ENCODE peak calls at places on chromosomes 13 and 19, in eight cellular contexts. One of them, this sample, is unnamed.

GRCh38 chr13:39788097-39788496 is 132.6 kb downstream of the COG6 start:
- DNase-seq in Right ventricle myocardium inferior: no peak
- DNase-seq in iris pigment epithelial cell: no peak
- DNase-seq in iPS-NIHi11: no peak
- DNase-seq in endothelial cell: no peak
- DNase-seq in anterior cingulate cortex: no peak
- DNase-seq in epithelial cell of esophagus: no peak
- DNase-seq in naive B cell: no peak
- DNase-seq in this sample: no peak

GRCh38 chr13:97540696-97541095 is 106.7 kb downstream of the RAP2A start:
- DNase-seq in Right ventricle myocardium inferior: no peak
- DNase-seq in iris pigment epithelial cell: no peak
- DNase-seq in iPS-NIHi11: no peak
- DNase-seq in endothelial cell: no peak
- DNase-seq in anterior cingulate cortex: no peak
- DNase-seq in epithelial cell of esophagus: no peak
- DNase-seq in naive B cell: no peak
- DNase-seq in this sample: no peak

GRCh38 chr13:40228486-40228885 is 438.0 kb downstream of the FOXO1 start:
- DNase-seq in Right ventricle myocardium inferior: no peak
- DNase-seq in iris pigment epithelial cell: peak
- DNase-seq in iPS-NIHi11: no peak
- DNase-seq in endothelial cell: no peak
- DNase-seq in anterior cingulate cortex: no peak
- DNase-seq in epithelial cell of esophagus: no peak
- DNase-seq in naive B cell: no peak
- DNase-seq in this sample: no peak

GRCh38 chr19:32971012-32971595 is 654 bp downstream of the CEP89 start:
- DNase-seq in Right ventricle myocardium inferior: no peak
- DNase-seq in iris pigment epithelial cell: peak
- DNase-seq in iPS-NIHi11: no peak
- DNase-seq in endothelial cell: no peak
- DNase-seq in anterior cingulate cortex: no peak
- DNase-seq in epithelial cell of esophagus: no peak
- DNase-seq in naive B cell: no peak
- DNase-seq in this sample: no peak

GRCh38 chr19:1513492-1514294 is 874 bp upstream of the ADAMTSL5 start:
- DNase-seq in Right ventricle myocardium inferior: no peak
- DNase-seq in iris pigment epithelial cell: peak
- DNase-seq in iPS-NIHi11: peak
- DNase-seq in endothelial cell: peak
- DNase-seq in anterior cingulate cortex: no peak
- DNase-seq in epithelial cell of esophagus: peak
- DNase-seq in naive B cell: peak
- DNase-seq in this sample: peak

GRCh38 chr13:114015608-114016295 is 41.9 kb upstream of the C13orf46 start:
- DNase-seq in Right ventricle myocardium inferior: peak
- DNase-seq in iris pigment epithelial cell: no peak
- DNase-seq in iPS-NIHi11: no peak
- DNase-seq in endothelial cell: no peak
- DNase-seq in anterior cingulate cortex: no peak
- DNase-seq in epithelial cell of esophagus: peak
- DNase-seq in naive B cell: no peak
- DNase-seq in this sample: no peak

GRCh38 chr13:42762917-42763316 is 18.5 kb upstream of the FAM216B start:
- DNase-seq in Right ventricle myocardium inferior: no peak
- DNase-seq in iris pigment epithelial cell: peak
- DNase-seq in iPS-NIHi11: no peak
- DNase-seq in endothelial cell: no peak
- DNase-seq in anterior cingulate cortex: no peak
- DNase-seq in epithelial cell of esophagus: peak
- DNase-seq in naive B cell: no peak
- DNase-seq in this sample: no peak

GRCh38 chr19:53019684-53020083 is 6.0 kb downstream of the ERVV-1 start:
- DNase-seq in Right ventricle myocardium inferior: no peak
- DNase-seq in iris pigment epithelial cell: peak
- DNase-seq in iPS-NIHi11: peak
- DNase-seq in endothelial cell: peak
- DNase-seq in anterior cingulate cortex: no peak
- DNase-seq in epithelial cell of esophagus: peak
- DNase-seq in naive B cell: no peak
- DNase-seq in this sample: no peak

GRCh38 chr19:49560358-49560900 is 19.9 kb downstream of the NOSIP start:
- DNase-seq in Right ventricle myocardium inferior: no peak
- DNase-seq in iris pigment epithelial cell: no peak
- DNase-seq in iPS-NIHi11: no peak
- DNase-seq in endothelial cell: no peak
- DNase-seq in anterior cingulate cortex: peak
- DNase-seq in epithelial cell of esophagus: no peak
- DNase-seq in naive B cell: peak
- DNase-seq in this sample: no peak

GRCh38 chr13:96671073-96671472 is 323.2 kb downstream of the OXGR1 start:
- DNase-seq in Right ventricle myocardium inferior: no peak
- DNase-seq in iris pigment epithelial cell: no peak
- DNase-seq in iPS-NIHi11: no peak
- DNase-seq in endothelial cell: no peak
- DNase-seq in anterior cingulate cortex: no peak
- DNase-seq in epithelial cell of esophagus: peak
- DNase-seq in naive B cell: no peak
- DNase-seq in this sample: no peak

GRCh38 chr19:17688853-17689595 is 870 bp upstream of the UNC13A start:
- DNase-seq in Right ventricle myocardium inferior: no peak
- DNase-seq in iris pigment epithelial cell: no peak
- DNase-seq in iPS-NIHi11: no peak
- DNase-seq in endothelial cell: no peak
- DNase-seq in anterior cingulate cortex: no peak
- DNase-seq in epithelial cell of esophagus: no peak
- DNase-seq in naive B cell: no peak
- DNase-seq in this sample: no peak

GRCh38 chr13:71590654-71591148 is 276.3 kb downstream of the DACH1 start:
- DNase-seq in Right ventricle myocardium inferior: no peak
- DNase-seq in iris pigment epithelial cell: no peak
- DNase-seq in iPS-NIHi11: no peak
- DNase-seq in endothelial cell: no peak
- DNase-seq in anterior cingulate cortex: no peak
- DNase-seq in epithelial cell of esophagus: no peak
- DNase-seq in naive B cell: no peak
- DNase-seq in this sample: no peak

GRCh38 chr19:44003461-44004134 is 841 bp downstream of the ZNF230 start:
- DNase-seq in Right ventricle myocardium inferior: no peak
- DNase-seq in iris pigment epithelial cell: peak
- DNase-seq in iPS-NIHi11: peak
- DNase-seq in endothelial cell: no peak
- DNase-seq in anterior cingulate cortex: no peak
- DNase-seq in epithelial cell of esophagus: peak
- DNase-seq in naive B cell: no peak
- DNase-seq in this sample: no peak

GRCh38 chr13:24503376-24503690 is 9.2 kb downstream of the PARP4 start:
- DNase-seq in Right ventricle myocardium inferior: no peak
- DNase-seq in iris pigment epithelial cell: peak
- DNase-seq in iPS-NIHi11: no peak
- DNase-seq in endothelial cell: no peak
- DNase-seq in anterior cingulate cortex: no peak
- DNase-seq in epithelial cell of esophagus: peak
- DNase-seq in naive B cell: no peak
- DNase-seq in this sample: no peak

GRCh38 chr19:6739884-6740588 is 556 bp downstream of the TRIP10 start:
- DNase-seq in Right ventricle myocardium inferior: no peak
- DNase-seq in iris pigment epithelial cell: no peak
- DNase-seq in iPS-NIHi11: peak
- DNase-seq in endothelial cell: peak
- DNase-seq in anterior cingulate cortex: no peak
- DNase-seq in epithelial cell of esophagus: no peak
- DNase-seq in naive B cell: no peak
- DNase-seq in this sample: peak

GRCh38 chr19:1449467-1450442 is at the start of gene APC2:
- DNase-seq in Right ventricle myocardium inferior: no peak
- DNase-seq in iris pigment epithelial cell: peak
- DNase-seq in iPS-NIHi11: peak
- DNase-seq in endothelial cell: peak
- DNase-seq in anterior cingulate cortex: peak
- DNase-seq in epithelial cell of esophagus: no peak
- DNase-seq in naive B cell: no peak
- DNase-seq in this sample: no peak

GRCh38 chr19:38778733-38779132 is 5.4 kb upstream of the LGALS7 start:
- DNase-seq in Right ventricle myocardium inferior: no peak
- DNase-seq in iris pigment epithelial cell: no peak
- DNase-seq in iPS-NIHi11: peak
- DNase-seq in endothelial cell: no peak
- DNase-seq in anterior cingulate cortex: no peak
- DNase-seq in epithelial cell of esophagus: no peak
- DNase-seq in naive B cell: no peak
- DNase-seq in this sample: no peak